ENCODE peak calls at places on chromosome 5, in four cellular contexts. H is IMR-90, W is HepG2, M is GM13976. P is an unnamed sample.

GRCh38 chr5:88667187-88668141 is 215.5 kb downstream of the MEF2C start:
- DNase-seq in H (no peak), W (no peak), M (no peak), P (no peak)

GRCh38 chr5:146082798-146083197 is 22.6 kb downstream of the PLAC8L1 start:
- DNase-seq in H (no peak), W (no peak), M (no peak), P (no peak)

GRCh38 chr5:1509346-1510085 is 14.2 kb downstream of the LPCAT1 start:
- DNase-seq in H (no peak), W (no peak), M (no peak), P (no peak)

GRCh38 chr5:140145818-140146522 is 20.2 kb downstream of the IGIP start:
- DNase-seq in H (peak), W (peak), M (peak), P (peak)

GRCh38 chr5:82387819-82388166 is 109.6 kb upstream of the RPS23 start:
- DNase-seq in H (no peak), W (no peak), M (no peak), P (peak)

GRCh38 chr5:1161108-1161831 is 40.1 kb upstream of the SLC6A19 start:
- DNase-seq in H (no peak), W (peak), M (no peak), P (no peak)

GRCh38 chr5:175746851-175747250 is 89.0 kb downstream of the HRH2 start:
- DNase-seq in H (peak), W (no peak), M (no peak), P (no peak)

GRCh38 chr5:171721469-171721868 is 64.1 kb upstream of the SMIM23 start:
- DNase-seq in H (no peak), W (no peak), M (no peak), P (peak)

GRCh38 chr5:166062719-166063118 is 2228.7 kb upstream of the WWC1 start:
- DNase-seq in H (no peak), W (no peak), M (no peak), P (no peak)

GRCh38 chr5:131532016-131532640 is 102.9 kb downstream of the RAPGEF6 start:
- DNase-seq in H (no peak), W (no peak), M (no peak), P (peak)

GRCh38 chr5:160312960-160313734 is 783 bp upstream of the CCNJL start:
- DNase-seq in H (no peak), W (no peak), M (no peak), P (no peak)

GRCh38 chr5:43425965-43426364 is 13.8 kb upstream of the CCL28 start:
- DNase-seq in H (peak), W (no peak), M (no peak), P (no peak)

GRCh38 chr5:134939500-134939899 is 28.2 kb upstream of the CATSPER3 start:
- DNase-seq in H (no peak), W (no peak), M (no peak), P (no peak)

GRCh38 chr5:172584638-172585037 is 56.4 kb upstream of the NEURL1B start:
- DNase-seq in H (no peak), W (no peak), M (no peak), P (no peak)

GRCh38 chr5:179314606-179315355 is 30.5 kb downstream of the ADAMTS2 start:
- DNase-seq in H (no peak), W (no peak), M (no peak), P (no peak)

GRCh38 chr5:177357459-177358332 is at the start of gene RGS14:
- DNase-seq in H (peak), W (no peak), M (peak), P (peak)

GRCh38 chr5:14912206-14912605 is 40.6 kb upstream of the ANKH start:
- DNase-seq in H (no peak), W (no peak), M (no peak), P (no peak)

GRCh38 chr5:151094054-151094858 is 13.4 kb upstream of the TNIP1 start:
- DNase-seq in H (peak), W (no peak), M (peak), P (no peak)

GRCh38 chr5:3092211-3092610 is 340.7 kb upstream of the IRX2 start:
- DNase-seq in H (no peak), W (no peak), M (no peak), P (no peak)

GRCh38 chr5:165887147-165887546 is 2381.7 kb downstream of the MAT2B start:
- DNase-seq in H (no peak), W (no peak), M (no peak), P (no peak)

GRCh38 chr5:15008476-15008875 is 136.9 kb upstream of the ANKH start:
- DNase-seq in H (peak), W (peak), M (no peak), P (peak)

GRCh38 chr5:23977996-23978395 is 470.6 kb downstream of the PRDM9 start:
- DNase-seq in H (no peak), W (peak), M (no peak), P (no peak)
- TF ChIP-seq CTCF in H (no peak), W (no peak), M (no peak), P (no peak)

DNA sequence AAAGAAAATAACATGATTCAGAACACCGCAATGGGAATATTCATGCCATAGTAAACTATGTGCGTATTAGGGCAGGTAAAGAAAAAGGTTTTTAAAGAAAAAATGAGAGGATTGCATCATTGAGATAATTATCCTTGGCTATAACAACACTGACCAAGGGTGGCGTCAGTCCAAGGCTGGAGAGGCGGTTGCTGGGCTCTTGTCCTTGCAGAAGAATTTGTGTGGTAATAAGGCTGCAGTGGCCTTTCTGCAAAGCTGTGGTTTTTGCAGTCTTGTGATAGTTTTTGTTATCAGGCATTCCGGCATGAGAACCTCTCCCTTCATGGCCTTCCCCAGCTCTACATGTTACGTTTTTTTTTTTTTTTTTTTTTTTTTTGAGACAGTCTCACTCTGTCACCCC is 14.0 kb downstream of the BOD1 start:
- DNase-seq in H (peak), W (no peak), M (no peak), P (no peak)
- TF ChIP-seq CTCF in H (no peak), W (no peak), M (no peak), P (no peak)

GRCh38 chr5:168712280-168712924 is 133.2 kb upstream of the PANK3 start:
- DNase-seq in H (peak), W (no peak), M (no peak), P (peak)
- TF ChIP-seq CTCF in H (no peak), W (no peak), M (no peak), P (no peak)

DNA sequence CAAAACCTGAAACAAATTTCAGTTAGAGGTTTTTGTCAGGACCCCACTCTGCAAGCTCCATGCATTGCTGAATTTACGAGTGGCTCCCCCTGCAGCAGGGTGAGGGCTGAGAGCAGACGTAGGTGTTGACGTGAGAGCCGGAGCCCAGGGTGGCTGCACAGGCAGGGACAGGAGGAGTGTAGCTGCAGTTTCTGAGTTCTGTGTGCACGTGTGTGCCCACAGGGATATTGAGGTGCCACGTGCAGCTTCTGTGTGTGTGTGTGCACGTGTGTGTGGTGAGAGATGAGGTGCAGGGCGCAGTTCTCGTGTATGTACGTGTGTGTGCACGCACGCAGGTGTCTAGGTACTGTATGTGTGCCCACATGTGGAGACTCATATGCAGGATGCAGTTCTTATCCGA is 14.6 kb downstream of the PLEKHG4B start:
- DNase-seq in H (no peak), W (no peak), M (no peak), P (no peak)
- TF ChIP-seq CTCF in H (no peak), W (no peak), M (no peak), P (no peak)

GRCh38 chr5:103829585-103829984 is 267.0 kb upstream of the NUDT12 start:
- DNase-seq in H (no peak), W (no peak), M (no peak), P (no peak)
- TF ChIP-seq CTCF in H (peak), W (peak), M (no peak), P (peak)

DNA sequence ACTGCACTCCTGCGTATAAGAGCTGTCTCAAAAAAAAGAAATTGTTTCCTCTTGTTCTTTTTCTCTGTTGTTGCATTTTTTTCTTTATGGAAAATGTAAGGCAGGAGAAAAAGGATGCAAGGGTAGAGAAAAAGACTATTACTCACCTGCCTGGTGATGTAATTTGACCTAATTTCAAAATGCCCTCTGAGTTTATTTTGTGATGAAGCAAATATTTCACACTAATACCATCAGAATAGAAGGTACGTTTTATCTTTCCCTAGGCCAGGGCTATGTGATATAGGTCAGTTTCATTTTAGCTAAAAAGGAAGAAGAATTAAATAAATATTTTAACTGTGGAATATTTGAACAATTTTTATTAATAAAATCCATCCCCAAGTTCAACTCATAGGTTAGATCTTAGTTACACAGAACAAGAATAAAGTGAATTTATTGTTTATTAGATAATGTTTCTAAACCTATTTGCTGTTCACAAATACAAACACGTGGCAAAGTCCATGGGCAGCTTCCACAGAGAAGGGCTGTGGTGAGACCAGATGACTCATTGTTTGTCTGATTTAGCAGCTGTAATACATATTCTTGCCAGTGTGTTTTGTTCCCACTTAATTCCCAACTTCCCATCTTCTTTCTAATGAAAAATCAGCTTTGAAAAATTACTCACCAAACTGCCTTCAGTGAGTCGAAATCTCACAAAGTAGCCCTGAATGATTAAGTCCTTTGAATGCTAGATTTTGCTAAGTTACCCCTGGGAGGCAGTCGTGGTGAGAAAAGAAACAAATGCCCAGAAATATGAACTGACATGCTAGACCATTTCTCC is 52.8 kb upstream of the CCDC112 start:
- DNase-seq in H (peak), W (peak), M (no peak), P (peak)
- TF ChIP-seq CTCF in H (no peak), W (no peak), M (no peak), P (no peak)

GRCh38 chr5:118862596-118862995 is 125.8 kb downstream of the DTWD2 start:
- DNase-seq in H (peak), W (no peak), M (no peak), P (no peak)

GRCh38 chr5:118857700-118858099 is 130.6 kb downstream of the DTWD2 start:
- DNase-seq in H (peak), W (no peak), M (no peak), P (no peak)

DNA sequence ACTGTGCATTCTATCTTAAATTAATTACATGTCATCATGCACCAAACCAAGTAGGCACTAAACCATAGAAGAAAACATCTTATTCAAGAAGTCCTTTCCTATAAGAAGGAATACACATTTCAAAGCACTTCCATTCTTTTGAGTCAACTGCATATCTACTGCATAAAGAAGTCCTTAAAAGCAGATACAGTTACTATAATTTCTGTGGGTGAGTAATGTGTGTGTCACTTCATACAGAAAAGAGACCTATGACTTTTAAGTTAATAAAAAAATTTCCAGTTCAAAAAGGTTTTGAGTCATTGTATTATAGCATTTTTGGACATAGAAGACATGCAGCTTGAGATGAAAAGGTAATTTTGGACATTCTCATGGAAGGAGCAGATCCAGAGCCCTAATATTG is 125.0 kb downstream of the DTWD2 start:
- DNase-seq in H (peak), W (no peak), M (no peak), P (no peak)
- TF ChIP-seq CTCF in H (no peak), W (no peak), M (no peak), P (no peak)

DNA sequence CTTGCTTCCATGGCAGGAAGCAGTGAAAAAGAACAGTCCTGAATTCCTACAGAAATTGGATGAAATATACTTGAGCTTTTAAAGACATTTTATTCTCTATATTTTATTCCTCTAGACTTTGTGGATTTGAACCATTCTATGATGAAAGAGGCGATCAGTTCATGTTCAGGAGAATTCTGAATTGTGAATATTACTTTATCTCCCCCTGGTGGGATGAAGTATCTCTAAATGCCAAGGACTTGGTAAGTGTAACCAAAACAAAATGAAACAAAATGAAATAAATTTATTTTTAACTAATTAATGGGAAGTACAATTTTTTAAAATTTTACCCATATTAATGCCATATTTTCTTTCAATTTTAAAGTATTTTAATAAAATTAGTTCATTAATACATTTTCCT is 34.1 kb downstream of the STARD4 start:
- DNase-seq in H (no peak), W (no peak), M (no peak), P (no peak)
- TF ChIP-seq CTCF in H (peak), W (no peak), M (no peak), P (no peak)

GRCh38 chr5:99141534-99142135 is 212.8 kb upstream of the CHD1 start:
- DNase-seq in H (no peak), W (no peak), M (no peak), P (no peak)
- TF ChIP-seq CTCF in H (no peak), W (no peak), M (no peak), P (no peak)

GRCh38 chr5:169646856-169647255 is 9.8 kb downstream of the DOCK2 start:
- DNase-seq in H (no peak), W (no peak), M (no peak), P (no peak)

GRCh38 chr5:169649486-169649885 is 12.4 kb downstream of the DOCK2 start:
- DNase-seq in H (no peak), W (no peak), M (no peak), P (no peak)

GRCh38 chr5:169647566-169647965 is 10.5 kb downstream of the DOCK2 start:
- DNase-seq in H (no peak), W (no peak), M (peak), P (no peak)

GRCh38 chr5:169650701-169651331 is 13.7 kb downstream of the DOCK2 start:
- DNase-seq in H (peak), W (no peak), M (peak), P (peak)

DNA sequence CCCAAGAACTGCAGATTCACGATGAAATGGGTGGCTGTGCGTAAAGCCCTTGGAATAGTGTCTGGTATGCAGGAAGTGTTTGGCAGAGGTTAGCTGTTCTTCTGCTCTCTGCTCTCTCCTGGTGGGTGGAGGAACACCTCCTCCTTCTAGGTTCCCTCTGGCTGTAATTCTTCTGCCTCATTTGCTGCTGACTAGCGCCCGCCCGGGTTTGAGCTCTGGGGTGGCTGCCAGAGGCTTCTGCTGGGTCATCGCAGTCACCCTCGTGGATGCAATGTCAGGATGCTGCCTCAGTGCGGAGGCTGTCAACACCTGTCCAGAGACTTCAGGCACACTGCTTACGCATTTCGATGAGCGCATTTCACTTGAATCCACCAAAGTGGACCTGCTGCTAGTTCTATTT is 11.7 kb downstream of the DOCK2 start:
- DNase-seq in H (peak), W (no peak), M (no peak), P (no peak)
- TF ChIP-seq CTCF in H (no peak), W (no peak), M (no peak), P (no peak)